ENCODE peak calls at places on chromosomes 7 and 10, in six cellular contexts. B is K562, C is GM12878, U is GM12891, I is H1, D is HepG2. X is an unnamed sample.

GRCh38 chr10:4127518-4128315 is 342.7 kb upstream of the KLF6 start:
- DNase-seq in U (no peak), B (no peak), I (no peak), D (peak; percentile 26), C (peak; percentile 71), X (no peak)

GRCh38 chr10:46079831-46080585 is 33.9 kb upstream of the MSMB start:
- DNase-seq in D (no peak), B (no peak), I (no peak), C (no peak), U (no peak), X (no peak)

GRCh38 chr10:103507235-103508191 is 14.0 kb downstream of the NEURL1 start:
- DNase-seq in C (no peak), D (no peak), U (no peak), B (no peak), I (no peak), X (no peak)

GRCh38 chr10:3740157-3740871 is 44.7 kb downstream of the KLF6 start:
- DNase-seq in I (no peak), D (peak; percentile 98), B (peak; percentile 55), U (no peak), C (no peak), X (no peak)

GRCh38 chr10:116099031-116099430 is 174.0 kb downstream of the GFRA1 start:
- DNase-seq in I (no peak), C (no peak), U (no peak), B (no peak), D (no peak), X (no peak)

GRCh38 chr10:69980672-69981071 is 72.0 kb upstream of the MACROH2A2 start:
- DNase-seq in U (no peak), D (no peak), C (no peak), I (no peak), B (no peak), X (no peak)

GRCh38 chr10:125363776-125364175 is 203.4 kb upstream of the CTBP2 start:
- DNase-seq in C (no peak), D (no peak), B (no peak), I (no peak), U (no peak), X (no peak)

GRCh38 chr10:63644398-63645142 is 123.4 kb downstream of the REEP3 start:
- DNase-seq in D (no peak), B (no peak), C (no peak), U (no peak), I (no peak), X (no peak)

GRCh38 chr10:61812052-61812721 is 89.3 kb upstream of the ARID5B start:
- DNase-seq in I (no peak), D (no peak), B (peak; percentile 41), C (no peak), U (no peak), X (no peak)

GRCh38 chr10:88974446-88975376 is 15.9 kb upstream of the FAS start:
- DNase-seq in B (no peak), D (no peak), C (no peak), I (no peak), U (no peak), X (no peak)

GRCh38 chr7:87874066-87874465 is 2.1 kb downstream of the SLC25A40 start:
- DNase-seq in U (no peak), B (no peak), D (no peak), C (no peak), I (no peak), X (no peak)

GRCh38 chr7:150620061-150620460 is 12.1 kb downstream of the GIMAP6 start:
- DNase-seq in D (no peak), I (no peak), U (no peak), B (no peak), C (no peak), X (no peak)

GRCh38 chr10:3765376-3765667 is 19.7 kb downstream of the KLF6 start:
- DNase-seq in C (no peak), I (no peak), U (no peak), B (no peak), D (no peak), X (no peak)

GRCh38 chr7:47497367-47498096 is 84.4 kb downstream of the TNS3 start:
- DNase-seq in U (peak; percentile 47), B (no peak), D (no peak), I (no peak), C (peak; percentile 52), X (peak; percentile 44)

GRCh38 chr7:45625067-45625466 is 50.9 kb downstream of the ADCY1 start:
- DNase-seq in B (no peak), C (no peak), I (no peak), U (no peak), D (no peak), X (no peak)

GRCh38 chr10:43074409-43074808 is 2.5 kb upstream of the RET start:
- DNase-seq in I (no peak), B (no peak), U (no peak), C (no peak), D (no peak), X (no peak)

GRCh38 chr10:64033710-64034109 is 512.5 kb downstream of the REEP3 start:
- DNase-seq in B (no peak), U (no peak), C (no peak), D (no peak), I (no peak), X (no peak)

GRCh38 chr10:110698782-110699201 is 54.7 kb downstream of the RBM20 start:
- DNase-seq in D (no peak), B (no peak), I (no peak), C (no peak), U (no peak), X (no peak)

GRCh38 chr10:50360486-50360885 is 109.2 kb upstream of the ASAH2 start:
- DNase-seq in I (no peak), U (no peak), C (no peak), B (no peak), D (no peak), X (no peak)

GRCh38 chr10:50516161-50516560 is 107.6 kb downstream of the SGMS1 start:
- DNase-seq in U (no peak), D (no peak), B (no peak), I (no peak), C (no peak), X (no peak)

GRCh38 chr7:130845581-130846085 is 111.6 kb upstream of the KLF14 start:
- DNase-seq in D (no peak), C (no peak), B (no peak), I (no peak), U (no peak), X (no peak)

GRCh38 chr10:126123466-126123865 is 227.1 kb downstream of the FANK1 start:
- DNase-seq in U (no peak), B (no peak), D (no peak), C (no peak), I (no peak), X (no peak)

GRCh38 chr10:12401466-12401865 is 52.1 kb downstream of the CAMK1D start:
- DNase-seq in I (no peak), C (no peak), B (no peak), U (no peak), D (no peak), X (no peak)

GRCh38 chr7:112084506-112084905 is 121.7 kb downstream of the DOCK4 start:
- DNase-seq in U (no peak), D (no peak), C (peak; percentile 63), B (no peak), I (no peak), X (no peak)

GRCh38 chr7:155738652-155739537 is 73.4 kb downstream of the SHH start:
- DNase-seq in U (no peak), D (peak; percentile 74), C (peak; percentile 56), B (no peak), I (no peak), X (no peak)

GRCh38 chr10:46517541-46517940 is 38.9 kb downstream of the GPRIN2 start:
- DNase-seq in B (no peak), I (no peak), C (no peak), D (no peak), U (no peak), X (no peak)

GRCh38 chr7:129617178-129617577 is 5.7 kb downstream of the NRF1 start:
- DNase-seq in I (no peak), D (no peak), B (peak; percentile 4), U (no peak), C (no peak), X (no peak)

GRCh38 chr10:44935201-44935960 is 24.2 kb upstream of the RASSF4 start:
- DNase-seq in D (peak; percentile 94), I (no peak), B (no peak), U (no peak), C (no peak), X (no peak)

GRCh38 chr10:126921974-126922525 is 16.8 kb downstream of the DOCK1 start:
- DNase-seq in I (no peak), B (no peak), D (no peak), C (no peak), U (no peak), X (no peak)

GRCh38 chr7:148472406-148472805 is 118.2 kb upstream of the C7orf33 start:
- DNase-seq in U (no peak), D (no peak), B (no peak), C (no peak), I (no peak), X (no peak)

GRCh38 chr10:9681655-9682054 is 1336.0 kb upstream of the CELF2 start:
- DNase-seq in C (no peak), U (no peak), B (no peak), D (no peak), I (no peak), X (no peak)
- TF ChIP-seq TAF1 in C (no peak), U (no peak), B (no peak), D (no peak), I (no peak), X (no peak)

DNA sequence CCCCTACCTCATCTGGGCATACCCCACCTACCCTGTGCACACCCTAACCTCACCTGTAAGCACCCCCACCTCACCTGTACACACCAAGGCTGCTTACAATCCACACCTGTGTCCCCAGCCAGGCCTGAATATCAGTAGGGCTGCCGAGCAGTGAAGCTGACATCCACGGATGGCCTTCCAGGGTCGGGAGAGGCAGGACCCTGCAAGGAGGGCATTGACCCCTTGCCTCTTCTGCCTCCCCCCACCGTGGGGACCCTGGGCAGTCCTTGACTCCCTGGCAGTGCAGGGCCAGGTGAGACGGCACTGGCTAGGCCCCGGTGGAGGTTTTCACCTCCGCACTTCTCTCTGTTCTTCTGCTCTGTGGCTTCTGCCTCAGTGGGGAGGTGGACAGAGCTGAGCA is 37.6 kb upstream of the ELFN1 start:
- DNase-seq in C (no peak), U (no peak), I (no peak), B (no peak), D (no peak), X (no peak)
- TF ChIP-seq POLR2A in C (no peak), U (no peak), I (no peak), B (no peak), D (no peak), X (no peak)

GRCh38 chr7:75721426-75721825 is 17.3 kb downstream of the HIP1 start:
- DNase-seq in U (no peak), D (no peak), I (no peak), B (no peak), C (no peak), X (no peak)
- TF ChIP-seq TAF1 in U (no peak), D (no peak), I (no peak), B (no peak), C (no peak), X (no peak)

GRCh38 chr10:113713297-113713982 is 33.7 kb downstream of the CASP7 start:
- DNase-seq in C (no peak), I (no peak), B (no peak), U (no peak), D (no peak), X (no peak)

GRCh38 chr10:113716109-113717010 is 35.1 kb upstream of the PLEKHS1 start:
- DNase-seq in U (no peak), I (no peak), B (no peak), C (no peak), D (no peak), X (no peak)

GRCh38 chr10:113720386-113720785 is 31.1 kb upstream of the PLEKHS1 start:
- DNase-seq in I (no peak), B (no peak), C (no peak), U (no peak), D (peak; percentile 37), X (no peak)

GRCh38 chr10:113718974-113719822 is 32.3 kb upstream of the PLEKHS1 start:
- DNase-seq in I (no peak), D (no peak), U (no peak), B (peak; percentile 37), C (no peak), X (no peak)
- TF ChIP-seq POLR2A in I (no peak), D (no peak), U (no peak), B (peak; percentile 61), C (no peak), X (no peak)

X was measured in GM12892.